ENCODE peak calls at places on chromosomes 13 and 19, in ten cellular contexts. I is ovary; T is cardiac muscle cell; U is naive thymus-derived CD8-positive, alpha-beta T cell; H is nucleus accumbens; R is CD4-positive, alpha-beta T cell; B is heart right ventricle; N is psoas muscle; X is CD8-positive, alpha-beta memory T cell; P is heart left ventricle. E is an unnamed sample.

GRCh38 chr19:35146746-35147466 is 3.9 kb downstream of the FXYD7 start:
- DNase-seq in I (no peak), X (no peak), N (no peak), U (no peak), T (no peak), R (no peak), B (no peak), H (no peak), P (no peak), E (no peak)

GRCh38 chr13:33918199-33918932 is 100.4 kb downstream of the RFC3 start:
- DNase-seq in T (peak), U (no peak), R (no peak), H (no peak), B (no peak), X (no peak), P (no peak), I (no peak), N (peak), E (peak)

GRCh38 chr19:3054972-3055740 is 7.1 kb downstream of the TLE5 start:
- DNase-seq in I (no peak), H (peak), R (no peak), P (no peak), X (no peak), N (no peak), U (no peak), B (no peak), T (no peak), E (no peak)

GRCh38 chr19:41792513-41793413 is 3.6 kb upstream of the CEACAM3 start:
- DNase-seq in X (peak), N (peak), I (no peak), P (peak), T (peak), R (peak), B (peak), U (peak), H (no peak), E (peak)

GRCh38 chr13:21898990-21899389 is 228.1 kb downstream of the FGF9 start:
- DNase-seq in H (peak), U (no peak), X (no peak), I (no peak), R (no peak), B (no peak), P (no peak), T (no peak), N (no peak), E (no peak)

GRCh38 chr19:55901369-55902079 is 30.6 kb downstream of the NLRP13 start:
- DNase-seq in H (no peak), R (no peak), B (no peak), P (no peak), U (no peak), X (no peak), T (no peak), N (no peak), I (no peak), E (no peak)

GRCh38 chr13:44819245-44819644 is 170.0 kb downstream of the NUFIP1 start:
- DNase-seq in P (no peak), N (no peak), U (no peak), B (no peak), H (no peak), T (peak), R (no peak), X (no peak), I (no peak), E (no peak)

GRCh38 chr19:49677232-49677881 is at the start of gene PRMT1:
- DNase-seq in P (no peak), H (no peak), X (no peak), T (no peak), B (no peak), U (peak), N (peak), R (peak), I (peak), E (no peak)

GRCh38 chr13:98986226-98986846 is 8.5 kb upstream of the DOCK9 start:
- DNase-seq in B (no peak), P (no peak), U (no peak), H (no peak), I (no peak), X (no peak), R (no peak), N (no peak), T (no peak), E (no peak)

GRCh38 chr19:13122980-13123957 is 5.2 kb downstream of the NACC1 start:
- DNase-seq in N (no peak), U (no peak), X (no peak), I (no peak), R (no peak), T (no peak), P (no peak), H (no peak), B (no peak), E (no peak)

GRCh38 chr19:19261350-19262189 is 11.5 kb downstream of the TM6SF2 start:
- DNase-seq in T (no peak), X (no peak), R (no peak), B (no peak), U (no peak), N (no peak), I (no peak), P (no peak), H (no peak), E (no peak)

GRCh38 chr19:43639507-43640423 is at the start of gene CADM4:
- DNase-seq in P (no peak), I (peak), T (no peak), H (peak), X (peak), N (peak), B (peak), R (peak), U (peak), E (peak)

GRCh38 chr19:40174087-40174486 is 17.1 kb upstream of the MAP3K10 start:
- DNase-seq in R (no peak), U (no peak), H (no peak), T (no peak), I (no peak), B (no peak), X (no peak), N (no peak), P (no peak), E (no peak)

GRCh38 chr13:99960663-99961440 is 10.7 kb downstream of the ZIC5 start:
- DNase-seq in I (no peak), T (no peak), U (no peak), X (no peak), N (no peak), B (no peak), R (no peak), H (no peak), P (no peak), E (no peak)

GRCh38 chr19:35226748-35227147 is 1.8 kb downstream of the FAM187B start:
- DNase-seq in T (no peak), U (no peak), P (no peak), H (no peak), B (no peak), N (no peak), R (no peak), X (no peak), I (no peak), E (no peak)

GRCh38 chr19:53864308-53864836 is 3.3 kb upstream of the MYADM start:
- DNase-seq in T (no peak), P (no peak), R (no peak), X (no peak), B (no peak), H (peak), I (no peak), N (no peak), U (no peak), E (no peak)

GRCh38 chr13:85828094-85828684 is 29.0 kb upstream of the SLITRK6 start:
- DNase-seq in I (no peak), R (no peak), X (no peak), T (peak), B (no peak), U (no peak), H (no peak), N (no peak), P (no peak), E (no peak)

GRCh38 chr13:22375151-22375550 is 704.3 kb downstream of the FGF9 start:
- DNase-seq in N (no peak), T (no peak), R (no peak), B (no peak), U (no peak), P (no peak), X (no peak), I (no peak), H (no peak), E (no peak)

GRCh38 chr19:6787393-6787792 is 14.9 kb downstream of the VAV1 start:
- DNase-seq in B (no peak), H (no peak), I (no peak), U (no peak), T (no peak), X (no peak), R (no peak), N (no peak), P (no peak), E (no peak)

GRCh38 chr13:38180670-38181069 is 169.0 kb upstream of the UFM1 start:
- DNase-seq in X (no peak), I (no peak), B (no peak), R (no peak), T (peak), U (no peak), H (no peak), P (no peak), N (no peak), E (no peak)